ENCODE peak calls at places on chromosome 16, in seven cellular contexts. O is tibial artery, V is retinal pigment epithelial cell, S is mucosa of descending colon, I is kidney, F is GM13976, R is ovary. M is an unnamed sample.

GRCh38 chr16:84059946-84060901 is 17.6 kb upstream of the SLC38A8 start:
- DNase-seq in O (no peak), V (no peak), S (no peak), I (no peak), F (no peak), R (no peak), M (no peak)

GRCh38 chr16:10601444-10602401 is 21.3 kb upstream of the EMP2 start:
- DNase-seq in O (no peak), V (no peak), S (peak), I (no peak), F (no peak), R (no peak), M (no peak)

GRCh38 chr16:22264786-22265185 is 32.4 kb upstream of the POLR3E start:
- DNase-seq in O (no peak), V (no peak), S (no peak), I (peak), F (no peak), R (no peak), M (no peak)

GRCh38 chr16:79768594-79768993 is 168.1 kb upstream of the MAF start:
- DNase-seq in O (no peak), V (no peak), S (peak), I (no peak), F (no peak), R (no peak), M (no peak)

GRCh38 chr16:85372627-85373372 is 240.3 kb upstream of the GSE1 start:
- DNase-seq in O (peak), V (no peak), S (no peak), I (peak), F (no peak), R (no peak), M (no peak)

GRCh38 chr16:64428463-64428862 is 693.4 kb downstream of the CDH11 start:
- DNase-seq in O (no peak), V (peak), S (no peak), I (no peak), F (no peak), R (no peak), M (no peak)

GRCh38 chr16:66474750-66475199 is 47.7 kb downstream of the BEAN1 start:
- DNase-seq in O (no peak), V (no peak), S (peak), I (no peak), F (peak), R (no peak), M (no peak)

GRCh38 chr16:58098207-58099096 is 30.7 kb downstream of the CFAP20 start:
- DNase-seq in O (no peak), V (no peak), S (no peak), I (peak), F (peak), R (no peak), M (peak)

GRCh38 chr16:82470506-82471196 is 156.1 kb upstream of the CDH13 start:
- DNase-seq in O (no peak), V (peak), S (peak), I (no peak), F (no peak), R (no peak), M (no peak)

GRCh38 chr16:10654592-10655414 is 39.9 kb downstream of the TEKT5 start:
- DNase-seq in O (no peak), V (no peak), S (no peak), I (no peak), F (no peak), R (no peak), M (no peak)

GRCh38 chr16:11669380-11670146 is 1.3 kb downstream of the SNN start:
- DNase-seq in O (peak), V (no peak), S (peak), I (peak), F (peak), R (peak), M (peak)

GRCh38 chr16:51056331-51056730 is 94.7 kb downstream of the SALL1 start:
- DNase-seq in O (no peak), V (no peak), S (no peak), I (no peak), F (no peak), R (no peak), M (no peak)
- TF ChIP-seq CTCF in O (no peak), V (no peak), S (no peak), I (no peak), F (no peak), R (no peak), M (no peak)

DNA sequence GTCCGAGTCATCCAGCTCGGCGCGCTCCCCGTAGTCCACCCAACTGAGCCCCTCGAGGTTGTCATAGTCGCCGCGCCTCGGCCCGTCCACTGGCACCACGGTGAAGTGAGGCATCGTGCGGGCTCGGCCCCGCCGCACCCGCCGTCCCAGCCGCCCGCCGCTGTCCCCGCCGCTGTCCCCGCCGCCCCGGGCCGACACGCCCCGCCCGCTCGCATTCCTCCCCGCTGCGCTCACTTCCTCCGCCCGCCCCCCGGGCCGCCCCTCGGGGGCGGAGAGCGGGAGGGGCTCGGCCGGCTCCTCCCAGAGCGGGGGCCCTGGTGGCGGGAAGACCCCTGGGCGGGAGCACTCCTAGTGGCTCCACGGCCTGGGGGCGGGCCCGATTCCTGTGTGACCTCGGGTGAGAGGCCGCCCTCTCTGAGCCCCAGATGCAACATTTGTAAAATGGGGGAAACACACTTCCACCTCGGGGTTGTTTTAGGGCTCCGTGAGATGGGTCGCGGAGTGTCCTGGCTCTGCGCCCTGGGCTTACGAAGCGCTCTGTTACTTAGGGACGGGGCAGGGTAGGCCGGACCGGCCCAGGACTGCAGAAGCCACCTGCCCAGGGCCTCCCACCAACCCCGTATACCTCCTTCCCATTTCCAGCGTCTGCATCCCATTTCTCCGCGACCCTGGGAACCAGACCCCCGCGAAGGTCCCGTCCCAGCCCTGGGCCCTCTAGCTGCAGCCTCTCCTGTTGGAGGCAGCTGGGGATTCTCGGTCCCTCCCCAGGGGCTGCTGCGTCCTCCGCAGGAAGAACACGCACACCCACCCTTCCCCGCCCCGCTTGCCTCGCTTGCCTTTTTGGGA is at the start of gene SLC12A4:
- DNase-seq in O (peak), V (peak), S (peak), I (peak), F (peak), R (peak), M (peak)
- TF ChIP-seq CTCF in O (no peak), V (no peak), S (no peak), I (no peak), F (no peak), R (no peak), M (no peak)

GRCh38 chr16:20349615-20350014 is 2.9 kb downstream of the UMOD start:
- DNase-seq in O (no peak), V (no peak), S (no peak), I (no peak), F (no peak), R (no peak), M (no peak)
- TF ChIP-seq CTCF in O (no peak), V (no peak), S (no peak), I (no peak), F (no peak), R (no peak), M (peak)

DNA sequence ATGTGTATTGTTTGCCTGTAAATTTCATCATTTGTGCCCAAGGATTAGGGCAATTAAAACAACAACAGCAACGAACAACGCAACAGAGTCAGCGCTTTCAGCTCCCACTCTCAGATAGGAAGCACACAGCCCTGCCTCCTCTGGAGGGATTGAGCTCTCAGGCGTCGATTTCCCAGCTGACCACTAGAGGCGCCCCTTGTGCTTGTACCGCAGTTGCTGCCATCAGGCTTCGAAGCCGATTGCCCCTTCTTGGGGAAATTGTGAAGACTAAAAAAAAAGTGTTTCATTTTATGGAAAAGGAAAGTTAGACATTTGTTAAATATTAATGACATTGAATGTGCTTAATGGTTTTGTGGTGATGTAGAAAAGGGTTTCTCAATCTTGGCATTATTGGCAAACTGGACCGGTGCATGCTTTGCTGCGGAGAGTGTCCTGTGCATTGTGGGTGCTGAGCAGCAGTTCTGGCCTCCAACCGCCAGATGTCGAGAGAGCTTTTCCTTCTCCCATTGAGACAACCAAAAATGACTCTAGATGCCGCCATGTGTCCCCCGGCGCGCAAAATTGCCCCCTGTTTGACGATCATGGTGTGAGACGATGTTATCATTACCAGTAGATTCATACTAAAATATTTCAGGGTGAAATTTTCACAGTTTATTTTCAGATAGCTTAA is 650.4 kb upstream of the RBFOX1 start:
- DNase-seq in O (peak), V (no peak), S (peak), I (no peak), F (peak), R (no peak), M (no peak)
- TF ChIP-seq CTCF in O (peak), V (peak), S (peak), I (peak), F (peak), R (no peak), M (peak)

GRCh38 chr16:30876867-30877266 is 17.0 kb downstream of the BCL7C start:
- DNase-seq in O (no peak), V (no peak), S (no peak), I (no peak), F (no peak), R (no peak), M (no peak)
- TF ChIP-seq CTCF in O (no peak), V (no peak), S (no peak), I (no peak), F (no peak), R (no peak), M (no peak)

GRCh38 chr16:1332618-1333148 is 762 bp upstream of the BAIAP3 start:
- DNase-seq in O (no peak), V (no peak), S (no peak), I (no peak), F (no peak), R (no peak), M (no peak)

GRCh38 chr16:1327619-1327947 is 5.9 kb upstream of the BAIAP3 start:
- DNase-seq in O (no peak), V (no peak), S (no peak), I (no peak), F (no peak), R (no peak), M (no peak)

GRCh38 chr16:1331712-1332617 is 1.5 kb upstream of the BAIAP3 start:
- DNase-seq in O (no peak), V (peak), S (peak), I (peak), F (peak), R (no peak), M (no peak)

GRCh38 chr16:1330931-1331711 is 2.3 kb upstream of the BAIAP3 start:
- DNase-seq in O (no peak), V (no peak), S (no peak), I (peak), F (no peak), R (no peak), M (no peak)

GRCh38 chr16:1330260-1330914 is 3.1 kb upstream of the BAIAP3 start:
- DNase-seq in O (no peak), V (no peak), S (no peak), I (no peak), F (no peak), R (no peak), M (no peak)
- TF ChIP-seq CTCF in O (no peak), V (peak), S (peak), I (no peak), F (peak), R (no peak), M (peak)

GRCh38 chr16:2053897-2054296 is 6.1 kb downstream of the TSC2 start:
- DNase-seq in O (no peak), V (no peak), S (no peak), I (no peak), F (no peak), R (no peak), M (no peak)

GRCh38 chr16:2056681-2057407 is 9.1 kb downstream of the TSC2 start:
- DNase-seq in O (no peak), V (no peak), S (no peak), I (no peak), F (no peak), R (no peak), M (no peak)

GRCh38 chr16:2057438-2057837 is 9.7 kb downstream of the TSC2 start:
- DNase-seq in O (no peak), V (no peak), S (no peak), I (no peak), F (no peak), R (no peak), M (no peak)

GRCh38 chr16:2054543-2055245 is 6.9 kb downstream of the TSC2 start:
- DNase-seq in O (no peak), V (no peak), S (peak), I (peak), F (no peak), R (no peak), M (no peak)

DNA sequence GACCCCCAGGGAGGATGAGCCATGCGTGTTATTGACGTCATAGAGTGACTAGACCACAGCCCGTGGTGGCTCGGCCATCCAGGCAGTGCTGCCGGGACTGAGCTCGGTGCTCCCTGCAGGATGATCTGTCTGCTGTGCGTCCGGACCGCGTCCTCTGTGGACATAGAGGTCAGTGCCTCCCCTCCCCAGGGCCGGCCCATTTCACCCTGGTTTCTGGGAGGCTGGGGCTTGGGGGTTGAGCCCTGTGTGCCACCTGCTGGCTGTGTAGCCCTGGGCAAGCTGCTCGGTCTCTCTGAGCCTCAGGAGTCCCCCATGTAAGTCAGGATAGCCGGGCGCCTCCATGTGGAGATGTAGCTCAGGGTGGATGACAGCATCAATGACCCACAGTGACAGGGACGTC is 8.3 kb downstream of the TSC2 start:
- DNase-seq in O (no peak), V (no peak), S (no peak), I (no peak), F (no peak), R (no peak), M (no peak)
- TF ChIP-seq CTCF in O (peak), V (peak), S (no peak), I (no peak), F (no peak), R (no peak), M (peak)

DNA sequence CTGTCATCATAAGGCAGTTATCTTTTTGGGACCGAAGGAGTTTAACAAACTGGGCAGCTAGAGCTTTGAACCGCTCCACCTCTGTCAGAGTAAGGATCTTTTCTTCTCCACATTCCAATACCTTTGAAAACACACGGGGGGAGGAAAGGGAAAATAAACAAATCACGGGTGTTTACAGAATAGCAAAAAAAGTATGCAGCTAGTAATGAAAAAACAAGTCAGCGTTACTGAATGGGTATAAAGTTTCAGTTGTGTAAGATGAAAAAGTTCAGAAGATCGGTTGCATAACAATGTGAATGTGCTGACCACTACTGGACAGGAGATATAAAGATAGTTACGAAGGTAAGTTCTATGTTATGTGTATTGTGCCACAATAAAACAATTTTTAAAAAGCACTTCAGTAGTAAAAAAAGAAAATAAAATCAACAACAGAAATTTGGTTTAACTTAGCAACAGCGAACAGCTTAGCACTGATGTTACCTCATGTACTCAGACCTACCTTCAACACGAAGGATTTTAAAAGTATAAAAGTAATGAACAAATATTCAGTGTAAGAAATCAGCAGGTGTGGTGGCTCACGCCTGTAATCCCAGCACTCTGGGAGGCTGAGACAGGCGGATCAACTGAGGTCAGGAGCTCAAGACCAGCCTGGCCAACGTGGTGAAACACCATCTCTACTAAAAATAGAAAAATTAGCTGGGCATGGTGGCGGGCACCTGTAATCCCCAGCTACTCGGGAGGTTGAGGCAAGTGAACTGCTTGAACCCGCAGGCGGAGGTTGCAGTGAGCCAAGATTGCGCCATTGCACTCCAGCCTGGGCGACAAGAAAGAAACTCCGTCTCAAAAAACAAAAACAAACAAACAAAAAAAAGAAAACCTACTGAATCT is 34.3 kb downstream of the MARF1 start:
- DNase-seq in O (no peak), V (no peak), S (no peak), I (no peak), F (no peak), R (no peak), M (no peak)
- TF ChIP-seq CTCF in O (no peak), V (no peak), S (no peak), I (no peak), F (no peak), R (no peak), M (peak)

M was measured in chondrocyte.